ENCODE peak calls at places on chromosomes 7 and 10, in six cellular contexts. C is CD8-positive, alpha-beta T cell; V is BE2C; G is cardiac muscle cell; M is small intestine; Q is effector memory CD4-positive, alpha-beta T cell. I is an unnamed sample.

GRCh38 chr10:59648711-59649201 is 60.9 kb downstream of the SLC16A9 start:
- DNase-seq in Q (no peak), C (no peak), V (no peak), G (peak; percentile 52), M (no peak), I (peak; percentile 34)

GRCh38 chr10:73648252-73648651 is 7.0 kb upstream of the MYOZ1 start:
- DNase-seq in M (no peak), V (peak; percentile 20), Q (no peak), G (peak; percentile 22), C (no peak), I (no peak)

GRCh38 chr7:95511716-95512260 is 26.0 kb downstream of the ASB4 start:
- DNase-seq in M (peak; percentile 76), C (peak; percentile 33), G (peak; percentile 86), V (peak; percentile 70), Q (no peak), I (peak; percentile 86)

GRCh38 chr10:102841827-102842345 is 4.7 kb upstream of the CYP17A1 start:
- DNase-seq in G (no peak), V (no peak), M (no peak), C (no peak), Q (no peak), I (no peak)

GRCh38 chr7:135320277-135320676 is 86.6 kb downstream of the STRA8 start:
- DNase-seq in Q (no peak), C (no peak), M (peak; percentile 52), V (peak; percentile 94), G (peak; percentile 93), I (peak; percentile 86)

GRCh38 chr10:59127991-59128390 is 48.5 kb upstream of the PHYHIPL start:
- DNase-seq in M (no peak), V (no peak), G (no peak), Q (no peak), C (no peak), I (no peak)

GRCh38 chr7:16092711-16093110 is 328.6 kb downstream of the CRPPA start:
- DNase-seq in G (no peak), Q (no peak), V (no peak), M (no peak), C (no peak), I (no peak)

GRCh38 chr7:36015733-36016132 is 137.3 kb upstream of the EEPD1 start:
- DNase-seq in G (no peak), M (no peak), V (no peak), Q (no peak), C (no peak), I (no peak)

GRCh38 chr10:100743626-100744135 is 1.7 kb upstream of the PAX2 start:
- DNase-seq in G (peak; percentile 82), Q (no peak), M (peak; percentile 63), C (peak; percentile 43), V (peak; percentile 55), I (peak; percentile 49)

GRCh38 chr10:71829171-71829570 is 21.9 kb downstream of the PSAP start:
- DNase-seq in Q (no peak), G (peak; percentile 32), V (no peak), C (no peak), M (no peak), I (peak; percentile 72)

GRCh38 chr7:32525839-32526238 is 30.6 kb downstream of the AVL9 start:
- DNase-seq in M (no peak), Q (no peak), G (no peak), V (no peak), C (no peak), I (no peak)

GRCh38 chr7:93890464-93891068 is at the start of gene TFPI2:
- DNase-seq in C (no peak), M (no peak), V (peak; percentile 6), Q (no peak), G (peak; percentile 87), I (peak; percentile 50)

GRCh38 chr7:149285581-149285975 is 23.6 kb downstream of the ZNF783 start:
- DNase-seq in C (no peak), G (peak; percentile 35), V (no peak), M (peak; percentile 19), Q (no peak), I (peak; percentile 49)

GRCh38 chr10:104735036-104735435 is 93.9 kb downstream of the SORCS3 start:
- DNase-seq in V (no peak), G (no peak), C (no peak), Q (no peak), M (no peak), I (no peak)

GRCh38 chr7:107564553-107565298 is 955 bp downstream of the DUS4L start:
- DNase-seq in V (no peak), Q (no peak), C (no peak), G (peak; percentile 62), M (no peak), I (no peak)

GRCh38 chr7:101294039-101294831 is 27.4 kb downstream of the IFT22 start:
- DNase-seq in M (no peak), G (no peak), C (no peak), Q (no peak), V (no peak), I (no peak)

GRCh38 chr10:132376394-132376851 is 20.6 kb upstream of the PWWP2B start:
- DNase-seq in C (no peak), V (no peak), G (no peak), M (no peak), Q (no peak), I (no peak)

GRCh38 chr10:131514454-131514853 is 202.9 kb upstream of the TCERG1L start:
- DNase-seq in G (no peak), M (no peak), C (no peak), V (no peak), Q (no peak), I (no peak)

GRCh38 chr7:124101173-124101768 is 68.4 kb upstream of the TMEM229A start:
- DNase-seq in C (no peak), V (peak; percentile 32), G (peak; percentile 53), Q (no peak), M (peak; percentile 49), I (no peak)

GRCh38 chr7:105760549-105761447 is 115.6 kb downstream of the ATXN7L1 start:
- DNase-seq in Q (no peak), C (peak; percentile 15), V (no peak), G (peak; percentile 35), M (no peak), I (no peak)

GRCh38 chr7:93889261-93889660 is 1.3 kb downstream of the TFPI2 start:
- DNase-seq in M (no peak), G (peak; percentile 70), Q (no peak), C (no peak), V (no peak), I (no peak)

GRCh38 chr10:21315321-21316220 is 209.9 kb downstream of the SKIDA1 start:
- DNase-seq in C (no peak), Q (no peak), M (no peak), V (peak; percentile 29), G (peak; percentile 98), I (peak; percentile 98)

DNA sequence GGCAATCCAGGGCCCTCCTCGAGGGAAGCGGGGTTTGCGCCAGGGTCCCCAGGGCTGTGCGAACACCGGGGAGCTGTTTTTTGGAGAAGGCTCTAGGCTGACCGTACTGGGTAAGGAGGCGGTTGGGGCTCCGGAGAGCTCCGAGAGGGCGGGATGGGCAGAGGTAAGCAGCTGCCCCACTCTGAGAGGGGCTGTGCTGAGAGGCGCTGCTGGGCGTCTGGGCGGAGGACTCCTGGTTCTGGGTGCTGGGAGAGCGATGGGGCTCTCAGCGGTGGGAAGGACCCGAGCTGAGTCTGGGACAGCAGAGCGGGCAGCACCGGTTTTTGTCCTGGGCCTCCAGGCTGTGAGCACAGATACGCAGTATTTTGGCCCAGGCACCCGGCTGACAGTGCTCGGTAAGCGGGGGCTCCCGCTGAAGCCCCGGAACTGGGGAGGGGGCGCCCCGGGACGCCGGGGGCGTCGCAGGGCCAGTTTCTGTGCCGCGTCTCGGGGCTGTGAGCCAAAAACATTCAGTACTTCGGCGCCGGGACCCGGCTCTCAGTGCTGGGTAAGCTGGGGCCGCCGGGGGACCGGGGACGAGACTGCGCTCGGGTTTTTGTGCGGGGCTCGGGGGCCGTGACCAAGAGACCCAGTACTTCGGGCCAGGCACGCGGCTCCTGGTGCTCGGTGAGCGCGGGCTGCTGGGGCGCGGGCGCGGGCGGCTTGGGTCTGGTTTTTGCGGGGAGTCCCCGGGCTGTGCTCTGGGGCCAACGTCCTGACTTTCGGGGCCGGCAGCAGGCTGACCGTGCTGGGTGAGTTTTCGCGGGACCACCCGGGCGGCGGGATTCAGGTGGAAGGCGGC is 26.0 kb downstream of the PRSS2 start:
- DNase-seq in G (no peak), M (no peak), C (no peak), V (no peak), Q (no peak), I (no peak)
- H3K4me1 ChIP-seq in G (peaks cover 4% of the 10 kb centered on the region), M (no peaks in the 10 kb centered on the region), C (peaks cover 63% of the 10 kb centered on the region), V (no peaks in the 10 kb centered on the region), Q (peaks cover 51% of the 10 kb centered on the region), I (peaks cover 14% of the 10 kb centered on the region)

DNA sequence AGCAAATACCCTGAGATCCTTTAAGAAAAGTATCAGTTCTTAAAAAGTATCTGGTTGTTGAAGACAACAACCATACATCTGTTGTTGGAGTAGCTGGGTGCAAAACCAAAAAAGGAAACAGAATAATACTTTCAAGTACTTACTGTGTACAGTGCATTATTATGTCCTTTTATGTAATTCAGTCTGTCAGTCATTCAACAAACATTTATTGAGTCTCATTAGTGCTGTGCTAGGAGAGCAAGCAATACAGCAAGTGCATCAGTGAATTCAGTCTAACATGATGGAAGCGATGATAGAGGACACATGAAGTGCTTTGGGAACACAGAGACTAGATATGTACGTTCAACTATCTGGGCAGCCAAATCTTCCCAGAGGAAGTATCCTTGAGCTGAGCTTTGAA is 37.4 kb upstream of the KIF5B start:
- DNase-seq in G (no peak), V (no peak), M (no peak), Q (no peak), C (no peak), I (no peak)
- H3K4me1 ChIP-seq in G (no peaks in the 10 kb centered on the region), V (no peaks in the 10 kb centered on the region), M (no peaks in the 10 kb centered on the region), Q (no peaks in the 10 kb centered on the region), C (no peaks in the 10 kb centered on the region), I (no peaks in the 10 kb centered on the region)

DNA sequence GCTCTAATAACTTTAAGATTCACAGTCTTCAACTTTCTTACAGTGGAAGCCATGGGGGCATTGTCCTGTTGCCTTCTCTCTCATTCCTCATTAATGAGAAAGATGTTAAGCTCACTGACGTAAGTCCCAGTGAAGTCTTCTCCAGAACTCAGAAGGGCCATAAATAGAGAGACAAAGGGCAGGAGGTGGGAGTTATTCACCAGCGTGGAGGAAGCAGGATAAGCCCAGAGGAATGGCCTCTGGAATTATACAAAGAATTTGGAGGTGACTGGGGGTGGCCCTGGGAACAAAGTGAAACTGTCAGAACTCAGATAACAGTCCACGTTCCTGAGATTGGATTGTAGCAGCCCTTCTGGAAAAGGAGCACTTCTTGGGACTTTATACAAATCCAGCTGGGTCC is 52.4 kb downstream of the SORBS1 start:
- DNase-seq in C (no peak), M (peak; percentile 78), Q (no peak), G (peak; percentile 65), V (no peak), I (peak; percentile 29)
- H3K4me1 ChIP-seq in C (no peaks in the 10 kb centered on the region), M (no peaks in the 10 kb centered on the region), Q (no peaks in the 10 kb centered on the region), G (peaks cover 29% of the 10 kb centered on the region), V (no peaks in the 10 kb centered on the region), I (no peaks in the 10 kb centered on the region)

GRCh38 chr10:11207276-11207809 is 189.7 kb downstream of the CELF2 start:
- DNase-seq in G (no peak), C (no peak), Q (no peak), V (no peak), M (no peak), I (no peak)
- H3K4me1 ChIP-seq in G (peaks cover 25% of the 10 kb centered on the region), C (peaks cover 93% of the 10 kb centered on the region), Q (peaks cover 66% of the 10 kb centered on the region), V (no peaks in the 10 kb centered on the region), M (no peaks in the 10 kb centered on the region), I (no peaks in the 10 kb centered on the region)